ENCODE peak calls at places on chromosomes 7 and 10, in seven cellular contexts. J is sigmoid colon, X is upper lobe of right lung, W is esophagus squamous epithelium, G is A549, N is GM12865, Y is GM06990. T is an unnamed sample.

GRCh38 chr10:78742730-78743615 is 325.8 kb upstream of the ZMIZ1 start:
- DNase-seq in G (no peak), W (no peak), X (no peak), J (peak; percentile 74), Y (no peak), N (no peak), T (peak; percentile 87)

GRCh38 chr10:12605580-12606405 is 256.4 kb downstream of the CAMK1D start:
- DNase-seq in X (peak; percentile 86), Y (peak; percentile 63), W (peak; percentile 16), N (no peak), G (peak; percentile 85), J (peak; percentile 95), T (peak; percentile 64)

GRCh38 chr7:143199040-143199439 is 15.8 kb downstream of the TAS2R39 start:
- DNase-seq in G (no peak), N (peak; percentile 40), J (no peak), Y (no peak), W (no peak), X (no peak), T (no peak)

GRCh38 chr7:23530355-23530754 is 1.4 kb downstream of the TRA2A start:
- DNase-seq in W (no peak), X (no peak), N (peak; percentile 73), G (peak; percentile 76), Y (no peak), J (no peak), T (peak; percentile 44)

GRCh38 chr10:94279835-94280709 is 82.7 kb downstream of the NOC3L start:
- DNase-seq in W (no peak), Y (no peak), X (peak; percentile 74), N (peak; percentile 64), G (peak; percentile 34), J (no peak), T (peak; percentile 61)

GRCh38 chr7:122885583-122886356 is 490 bp downstream of the CADPS2 start:
- DNase-seq in W (no peak), J (peak; percentile 67), Y (peak; percentile 11), N (peak; percentile 28), G (peak; percentile 15), X (peak; percentile 74), T (peak; percentile 34)

GRCh38 chr10:77723376-77723775 is 85.8 kb upstream of the KCNMA1 start:
- DNase-seq in X (no peak), J (no peak), N (no peak), W (no peak), Y (no peak), G (no peak), T (no peak)

GRCh38 chr10:97079157-97079435 is 106.7 kb downstream of the SLIT1 start:
- DNase-seq in Y (no peak), N (no peak), X (no peak), J (no peak), G (no peak), W (no peak), T (no peak)

GRCh38 chr10:29858352-29859267 is 200.8 kb downstream of the JCAD start:
- DNase-seq in X (peak; percentile 82), N (no peak), Y (no peak), G (peak; percentile 70), J (peak; percentile 91), W (no peak), T (peak; percentile 79)

GRCh38 chr7:36368496-36368895 is 21.2 kb upstream of the ANLN start:
- DNase-seq in J (no peak), N (no peak), X (no peak), G (no peak), Y (no peak), W (no peak), T (no peak)

GRCh38 chr7:36366649-36367560 is 22.8 kb upstream of the ANLN start:
- DNase-seq in X (peak; percentile 96), Y (peak; percentile 91), G (peak; percentile 90), J (peak; percentile 92), W (peak; percentile 51), N (peak; percentile 91), T (peak; percentile 78)

GRCh38 chr7:36367561-36367889 is 22.1 kb upstream of the ANLN start:
- DNase-seq in X (no peak), Y (no peak), J (no peak), G (peak; percentile 58), W (no peak), N (no peak), T (no peak)

GRCh38 chr7:36363515-36363914 is 26.1 kb upstream of the ANLN start:
- DNase-seq in G (no peak), X (no peak), Y (no peak), J (no peak), W (no peak), N (no peak), T (no peak)

DNA sequence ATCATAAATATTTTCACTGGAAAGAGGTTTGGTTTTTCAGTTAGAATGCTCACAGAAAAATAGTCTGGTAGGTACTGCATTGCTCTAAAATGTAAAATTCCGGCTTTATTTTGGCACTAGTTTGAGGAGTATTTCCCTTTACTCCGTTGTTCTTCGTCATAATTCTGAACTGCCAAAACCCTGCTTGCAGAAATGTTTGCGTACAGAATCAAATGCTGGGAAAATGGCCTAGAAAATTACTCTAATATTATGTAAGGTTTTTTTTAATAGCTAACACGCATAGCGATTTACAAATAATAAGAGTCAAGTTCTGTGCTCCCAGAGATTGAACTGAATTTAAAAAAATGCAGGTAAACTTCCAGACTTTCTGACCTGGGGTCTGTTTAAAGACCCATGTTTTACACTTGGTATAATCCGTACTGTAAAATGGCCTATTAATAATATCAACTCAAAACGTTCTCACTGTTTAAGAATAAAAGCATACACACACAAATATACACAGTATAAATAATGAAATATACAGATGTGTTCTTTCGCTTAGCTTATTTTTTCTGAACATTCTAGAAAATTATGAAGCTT is 23.6 kb upstream of the ANLN start:
- DNase-seq in G (no peak), W (no peak), J (no peak), N (no peak), Y (no peak), X (no peak), T (no peak)
- H3K4me3 ChIP-seq in G (peak overlapping the region; percentile 92), W (peak overlapping the region; percentile 65), J (peak overlapping the region; percentile 58), N (no peak overlapping the region), Y (no peak overlapping the region), X (peak overlapping the region; percentile 60), T (peak overlapping the region; percentile 78)

DNA sequence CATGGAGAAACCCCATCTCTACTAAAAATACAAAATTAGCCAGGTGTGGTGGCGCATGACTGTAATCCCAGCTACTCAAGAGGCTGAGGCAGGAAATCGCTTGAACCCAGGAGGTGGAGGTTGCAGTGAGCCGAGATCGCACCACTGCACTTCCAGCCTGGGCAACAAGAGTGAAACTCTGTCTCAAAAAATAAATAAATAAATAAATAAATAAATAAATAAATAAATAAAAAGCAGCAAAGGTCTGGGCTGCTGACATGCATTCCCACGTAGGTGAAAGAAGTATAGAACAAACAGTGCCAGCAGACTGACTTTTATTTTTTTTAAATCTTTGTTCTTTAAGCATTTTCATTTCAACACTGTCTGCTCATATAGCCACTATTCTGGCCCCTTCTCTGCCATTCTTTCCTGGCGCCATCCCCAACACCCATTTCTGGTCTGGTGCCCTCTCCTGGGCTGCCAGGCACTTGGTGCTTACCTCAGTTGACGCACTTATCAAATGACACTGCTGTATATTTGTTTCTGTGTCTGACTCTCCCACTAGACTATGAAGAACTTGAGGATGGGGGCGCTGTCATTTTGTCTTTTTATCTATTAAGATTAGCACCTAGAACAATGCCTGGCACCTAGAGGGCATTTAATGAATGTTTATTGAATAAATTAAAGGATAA is 15.6 kb downstream of the FAM107B start:
- DNase-seq in J (no peak), N (peak; percentile 21), W (no peak), G (no peak), X (no peak), Y (no peak), T (no peak)
- TF ChIP-seq CTCF in J (no peak), N (no peak), W (no peak), G (peak; percentile 18), X (no peak), Y (peak; percentile 31), T (no peak)

DNA sequence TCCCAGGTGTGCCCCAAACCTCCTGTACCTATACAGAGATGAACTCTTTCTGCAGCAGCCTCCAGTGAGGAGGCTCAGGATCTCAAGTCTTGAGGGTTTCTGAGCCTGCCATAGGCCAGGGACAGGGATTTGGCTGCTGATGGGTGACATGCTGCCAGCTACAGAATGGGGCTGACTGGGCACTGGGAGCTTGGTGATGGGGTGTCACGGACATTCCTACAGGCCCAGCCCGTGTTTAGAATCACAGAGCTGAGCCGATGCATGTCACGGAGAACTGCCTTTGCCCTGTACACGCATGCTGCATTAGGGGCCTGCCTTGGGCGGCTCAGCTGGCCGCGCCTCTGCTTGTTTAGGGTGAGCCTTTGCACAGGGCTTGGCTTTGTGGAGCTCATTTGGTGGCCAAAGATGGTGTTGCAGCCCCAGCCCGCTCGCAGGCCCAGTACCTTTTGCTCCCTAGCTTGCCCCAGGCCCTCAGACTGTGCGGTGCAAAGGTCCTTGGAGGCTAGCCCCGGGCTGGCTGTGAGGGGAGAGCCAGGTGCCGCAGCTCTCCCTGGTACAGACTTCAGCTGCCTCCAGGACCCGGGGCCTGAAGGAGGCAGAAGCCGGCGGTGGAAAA is 108.4 kb upstream of the BTBD16 start:
- DNase-seq in G (no peak), W (no peak), N (no peak), Y (no peak), X (peak; percentile 63), J (no peak), T (no peak)
- H3K4me3 ChIP-seq in G (no peak overlapping the region), W (peak overlapping the region; percentile 37), N (no peak overlapping the region), Y (no peak overlapping the region), X (peak overlapping the region; percentile 30), J (peak overlapping the region; percentile 42), T (peak overlapping the region; percentile 61)

DNA sequence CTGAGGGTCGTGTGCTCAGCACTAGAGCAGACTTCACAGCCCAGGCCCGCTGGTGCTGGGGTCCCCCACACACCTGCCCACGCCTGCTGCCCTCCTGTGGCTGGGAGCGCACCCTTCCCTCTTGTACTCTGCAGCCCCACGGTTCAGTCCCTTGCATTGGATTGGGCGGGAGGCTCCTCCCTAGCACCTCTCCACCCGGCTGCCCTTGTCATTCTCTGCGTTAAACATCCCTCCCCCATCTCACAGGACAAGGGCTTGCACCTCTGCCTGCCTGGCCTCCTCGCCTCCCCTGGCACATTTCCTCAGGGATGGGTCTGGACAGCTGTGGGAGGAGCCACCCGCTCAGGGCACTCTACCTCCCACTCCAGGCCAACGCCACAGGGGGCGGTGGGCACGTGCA is 68.7 kb downstream of the ALOX5 start:
- DNase-seq in N (no peak), Y (no peak), X (peak; percentile 60), J (no peak), W (no peak), G (no peak), T (no peak)
- TF ChIP-seq CTCF in N (no peak), Y (no peak), X (no peak), J (no peak), W (no peak), G (no peak), T (no peak)

GRCh38 chr7:43112941-43113621 is 634 bp downstream of the HECW1 start:
- DNase-seq in W (no peak), X (peak; percentile 61), Y (peak; percentile 59), N (no peak), J (peak; percentile 64), G (peak; percentile 19), T (peak; percentile 51)
- H3K4me3 ChIP-seq in W (peak overlapping the region; percentile 29), X (peak overlapping the region; percentile 38), Y (peak overlapping the region; percentile 53), N (peak overlapping the region; percentile 51), J (peak overlapping the region; percentile 32), G (peak overlapping the region; percentile 42), T (peak overlapping the region; percentile 39)

GRCh38 chr7:66505531-66506451 is 122.9 kb upstream of the KCTD7 start:
- DNase-seq in Y (no peak), G (no peak), X (no peak), W (no peak), J (peak; percentile 62), N (no peak), T (peak; percentile 25)
- TF ChIP-seq CTCF in Y (no peak), G (no peak), X (no peak), W (no peak), J (no peak), N (no peak), T (no peak)